ENCODE peak calls at places on chromosome 10, in seven cellular contexts. One of them, this sample, is unnamed.

GRCh38 chr10:95236068-95236903 is 42.2 kb downstream of the ACSM6 start:
- DNase-seq in epithelial cell of esophagus: peak; percentile 63
- DNase-seq in fibroblast of the aortic adventitia: peak; percentile 47
- DNase-seq in CD8-positive, alpha-beta T cell: no peak
- DNase-seq in right lobe of liver: no peak
- DNase-seq in IMR-90: peak; percentile 81
- DNase-seq in brain microvascular endothelial cell: no peak
- DNase-seq in this sample: peak; percentile 64

GRCh38 chr10:21599582-21599981 is 65.5 kb downstream of the MLLT10 start:
- DNase-seq in brain microvascular endothelial cell: no peak
- DNase-seq in IMR-90: no peak
- DNase-seq in CD8-positive, alpha-beta T cell: no peak
- DNase-seq in epithelial cell of esophagus: peak; percentile 6
- DNase-seq in fibroblast of the aortic adventitia: no peak
- DNase-seq in right lobe of liver: no peak
- DNase-seq in this sample: no peak

GRCh38 chr10:6145414-6145978 is 56.7 kb downstream of the RBM17 start:
- DNase-seq in IMR-90: no peak
- DNase-seq in CD8-positive, alpha-beta T cell: no peak
- DNase-seq in fibroblast of the aortic adventitia: no peak
- DNase-seq in brain microvascular endothelial cell: no peak
- DNase-seq in right lobe of liver: peak; percentile 61
- DNase-seq in epithelial cell of esophagus: no peak
- DNase-seq in this sample: no peak

GRCh38 chr10:15043674-15044073 is at the start of gene OLAH:
- DNase-seq in fibroblast of the aortic adventitia: no peak
- DNase-seq in epithelial cell of esophagus: peak; percentile 38
- DNase-seq in right lobe of liver: no peak
- DNase-seq in brain microvascular endothelial cell: peak; percentile 39
- DNase-seq in IMR-90: no peak
- DNase-seq in CD8-positive, alpha-beta T cell: no peak
- DNase-seq in this sample: peak; percentile 11

GRCh38 chr10:13724484-13724883 is 137.7 kb downstream of the PRPF18 start:
- DNase-seq in CD8-positive, alpha-beta T cell: no peak
- DNase-seq in brain microvascular endothelial cell: no peak
- DNase-seq in epithelial cell of esophagus: no peak
- DNase-seq in IMR-90: peak; percentile 92
- DNase-seq in fibroblast of the aortic adventitia: peak; percentile 79
- DNase-seq in right lobe of liver: no peak
- DNase-seq in this sample: peak; percentile 88

GRCh38 chr10:69498711-69499471 is 47.6 kb downstream of the TSPAN15 start:
- DNase-seq in brain microvascular endothelial cell: no peak
- DNase-seq in right lobe of liver: no peak
- DNase-seq in IMR-90: no peak
- DNase-seq in CD8-positive, alpha-beta T cell: no peak
- DNase-seq in epithelial cell of esophagus: no peak
- DNase-seq in fibroblast of the aortic adventitia: no peak
- DNase-seq in this sample: no peak

GRCh38 chr10:118110750-118111149 is 64.0 kb upstream of the RAB11FIP2 start:
- DNase-seq in fibroblast of the aortic adventitia: no peak
- DNase-seq in IMR-90: no peak
- DNase-seq in right lobe of liver: no peak
- DNase-seq in brain microvascular endothelial cell: no peak
- DNase-seq in epithelial cell of esophagus: no peak
- DNase-seq in CD8-positive, alpha-beta T cell: no peak
- DNase-seq in this sample: no peak

GRCh38 chr10:70212879-70213278 is 20.4 kb downstream of the PPA1 start:
- DNase-seq in CD8-positive, alpha-beta T cell: no peak
- DNase-seq in brain microvascular endothelial cell: no peak
- DNase-seq in fibroblast of the aortic adventitia: peak; percentile 22
- DNase-seq in epithelial cell of esophagus: no peak
- DNase-seq in IMR-90: no peak
- DNase-seq in right lobe of liver: no peak
- DNase-seq in this sample: peak; percentile 40

GRCh38 chr10:1158066-1158465 is 101.9 kb downstream of the WDR37 start:
- DNase-seq in fibroblast of the aortic adventitia: no peak
- DNase-seq in epithelial cell of esophagus: no peak
- DNase-seq in IMR-90: no peak
- DNase-seq in right lobe of liver: no peak
- DNase-seq in CD8-positive, alpha-beta T cell: no peak
- DNase-seq in brain microvascular endothelial cell: no peak
- DNase-seq in this sample: no peak

DNA sequence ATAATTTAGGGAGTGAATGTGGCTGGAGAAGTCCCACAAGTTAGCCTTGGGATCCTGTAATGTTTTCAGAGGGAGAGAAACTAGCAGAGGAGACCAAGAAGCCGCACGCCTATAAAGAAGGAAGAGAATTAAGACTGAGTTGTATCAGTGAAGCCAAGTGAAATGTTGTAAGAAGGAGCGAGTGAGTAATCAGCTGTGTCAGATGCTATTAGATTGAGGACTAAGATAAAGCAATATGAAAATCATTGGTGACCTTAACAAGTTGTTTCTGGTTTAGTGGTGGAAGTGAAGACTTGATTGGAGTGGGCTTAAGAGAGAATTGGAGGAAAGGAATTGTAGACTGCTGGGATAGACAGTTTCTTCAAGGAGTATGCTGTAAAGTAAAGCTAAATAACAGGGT is 8.8 kb downstream of the CCSER2 start:
- DNase-seq in right lobe of liver: no peak
- DNase-seq in epithelial cell of esophagus: peak; percentile 56
- DNase-seq in brain microvascular endothelial cell: peak; percentile 36
- DNase-seq in fibroblast of the aortic adventitia: peak; percentile 64
- DNase-seq in CD8-positive, alpha-beta T cell: no peak
- DNase-seq in IMR-90: peak; percentile 72
- DNase-seq in this sample: peak; percentile 46
- H3K4me3 ChIP-seq in right lobe of liver: no peak overlapping the region
- H3K4me3 ChIP-seq in epithelial cell of esophagus: no peak overlapping the region
- H3K4me3 ChIP-seq in brain microvascular endothelial cell: no peak overlapping the region
- H3K4me3 ChIP-seq in fibroblast of the aortic adventitia: no peak overlapping the region
- H3K4me3 ChIP-seq in CD8-positive, alpha-beta T cell: no peak overlapping the region
- H3K4me3 ChIP-seq in IMR-90: no peak overlapping the region
- H3K4me3 ChIP-seq in this sample: no peak overlapping the region

GRCh38 chr10:100356067-100357017 is 9.3 kb downstream of the SCD start:
- DNase-seq in IMR-90: no peak
- DNase-seq in fibroblast of the aortic adventitia: no peak
- DNase-seq in right lobe of liver: no peak
- DNase-seq in epithelial cell of esophagus: no peak
- DNase-seq in CD8-positive, alpha-beta T cell: no peak
- DNase-seq in brain microvascular endothelial cell: no peak
- DNase-seq in this sample: no peak
- TF ChIP-seq CTCF in IMR-90: no peak
- TF ChIP-seq CTCF in fibroblast of the aortic adventitia: no peak
- TF ChIP-seq CTCF in right lobe of liver: no peak
- TF ChIP-seq CTCF in epithelial cell of esophagus: no peak
- TF ChIP-seq CTCF in CD8-positive, alpha-beta T cell: no peak
- TF ChIP-seq CTCF in brain microvascular endothelial cell: no peak
- TF ChIP-seq CTCF in this sample: no peak

DNA sequence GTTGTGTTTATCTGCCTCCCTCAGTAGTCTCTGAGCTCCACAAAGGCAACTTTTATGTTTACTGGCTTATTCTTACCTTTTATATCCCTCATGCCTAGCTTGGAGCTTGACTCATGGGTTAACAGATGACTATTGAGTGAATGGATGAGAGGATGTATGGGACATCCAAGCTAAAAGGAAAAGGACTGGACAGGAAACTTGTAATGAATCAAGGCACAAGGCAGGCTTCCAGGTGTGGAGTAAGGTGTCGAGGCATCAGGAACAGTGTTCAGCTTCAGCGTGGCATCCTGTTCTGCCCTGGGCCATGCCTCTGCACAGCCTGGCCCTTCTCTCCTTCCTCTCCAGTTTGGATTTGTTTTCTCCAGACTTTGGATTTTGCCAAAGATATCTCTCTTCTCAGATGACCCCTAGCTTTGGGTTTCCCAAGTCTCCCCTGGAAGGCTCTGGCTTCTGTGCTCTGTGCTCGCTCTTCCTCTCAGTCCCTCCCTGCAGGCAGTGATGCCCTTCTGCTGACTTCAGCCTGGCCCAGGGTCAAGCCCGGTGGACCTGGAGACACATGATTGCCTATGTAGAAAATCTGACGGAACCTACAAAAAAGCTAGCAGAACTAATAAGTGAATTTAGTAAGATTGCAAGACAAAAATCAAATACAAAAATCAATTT is 367.3 kb downstream of the CXCL12 start:
- DNase-seq in fibroblast of the aortic adventitia: no peak
- DNase-seq in brain microvascular endothelial cell: no peak
- DNase-seq in CD8-positive, alpha-beta T cell: no peak
- DNase-seq in right lobe of liver: no peak
- DNase-seq in epithelial cell of esophagus: no peak
- DNase-seq in IMR-90: no peak
- DNase-seq in this sample: no peak
- H3K4me3 ChIP-seq in fibroblast of the aortic adventitia: no peak overlapping the region
- H3K4me3 ChIP-seq in brain microvascular endothelial cell: no peak overlapping the region
- H3K4me3 ChIP-seq in CD8-positive, alpha-beta T cell: no peak overlapping the region
- H3K4me3 ChIP-seq in right lobe of liver: no peak overlapping the region
- H3K4me3 ChIP-seq in epithelial cell of esophagus: no peak overlapping the region
- H3K4me3 ChIP-seq in IMR-90: no peak overlapping the region
- H3K4me3 ChIP-seq in this sample: no peak overlapping the region

GRCh38 chr10:122564980-122565379 is 4.4 kb downstream of the DMBT1 start:
- DNase-seq in IMR-90: no peak
- DNase-seq in epithelial cell of esophagus: no peak
- DNase-seq in right lobe of liver: no peak
- DNase-seq in CD8-positive, alpha-beta T cell: no peak
- DNase-seq in brain microvascular endothelial cell: no peak
- DNase-seq in fibroblast of the aortic adventitia: no peak
- DNase-seq in this sample: no peak

GRCh38 chr10:122560279-122560804 is at the start of gene DMBT1:
- DNase-seq in fibroblast of the aortic adventitia: no peak
- DNase-seq in epithelial cell of esophagus: peak; percentile 53
- DNase-seq in IMR-90: no peak
- DNase-seq in right lobe of liver: no peak
- DNase-seq in CD8-positive, alpha-beta T cell: no peak
- DNase-seq in brain microvascular endothelial cell: no peak
- DNase-seq in this sample: no peak

GRCh38 chr10:122559228-122559627 is 1.3 kb upstream of the DMBT1 start:
- DNase-seq in IMR-90: no peak
- DNase-seq in brain microvascular endothelial cell: no peak
- DNase-seq in epithelial cell of esophagus: peak; percentile 40
- DNase-seq in right lobe of liver: no peak
- DNase-seq in fibroblast of the aortic adventitia: no peak
- DNase-seq in CD8-positive, alpha-beta T cell: no peak
- DNase-seq in this sample: no peak

GRCh38 chr10:122561212-122561611 is 658 bp downstream of the DMBT1 start:
- DNase-seq in CD8-positive, alpha-beta T cell: no peak
- DNase-seq in brain microvascular endothelial cell: no peak
- DNase-seq in IMR-90: no peak
- DNase-seq in epithelial cell of esophagus: peak; percentile 70
- DNase-seq in fibroblast of the aortic adventitia: no peak
- DNase-seq in right lobe of liver: no peak
- DNase-seq in this sample: no peak

GRCh38 chr10:122561792-122562191 is 1.2 kb downstream of the DMBT1 start:
- DNase-seq in brain microvascular endothelial cell: no peak
- DNase-seq in right lobe of liver: no peak
- DNase-seq in epithelial cell of esophagus: no peak
- DNase-seq in IMR-90: no peak
- DNase-seq in CD8-positive, alpha-beta T cell: no peak
- DNase-seq in fibroblast of the aortic adventitia: no peak
- DNase-seq in this sample: no peak
- TF ChIP-seq CTCF in brain microvascular endothelial cell: no peak
- TF ChIP-seq CTCF in right lobe of liver: no peak
- TF ChIP-seq CTCF in epithelial cell of esophagus: no peak
- TF ChIP-seq CTCF in IMR-90: no peak
- TF ChIP-seq CTCF in CD8-positive, alpha-beta T cell: no peak
- TF ChIP-seq CTCF in fibroblast of the aortic adventitia: no peak
- TF ChIP-seq CTCF in this sample: no peak

This sample was measured in AG10803.